ENCODE peak calls at places on chromosome 20, in nine cellular contexts. T, O, A, V, N, R, P, W and Q are unnamed samples.

GRCh38 chr20:17525650-17526049 is 5.5 kb downstream of the BFSP1 start:
- DNase-seq in T (no peak), V (no peak), P (no peak), N (no peak), A (no peak), R (no peak), W (no peak), O (peak; percentile 18), Q (peak; percentile 76)

GRCh38 chr20:3842332-3842930 is 4.2 kb upstream of the MAVS start:
- DNase-seq in T (no peak), A (no peak), W (no peak), V (peak; percentile 13), P (no peak), R (no peak), O (no peak), N (no peak), Q (no peak)

GRCh38 chr20:21265457-21266190 is 37.5 kb upstream of the XRN2 start:
- DNase-seq in V (peak; percentile 67), A (no peak), O (no peak), N (no peak), W (no peak), P (no peak), R (no peak), T (no peak), Q (no peak)

GRCh38 chr20:59320426-59320825 is 20.0 kb downstream of the EDN3 start:
- DNase-seq in P (no peak), A (no peak), V (no peak), T (no peak), N (no peak), R (no peak), W (no peak), O (no peak), Q (no peak)

GRCh38 chr20:723756-724155 is 44.5 kb downstream of the SLC52A3 start:
- DNase-seq in O (no peak), R (no peak), W (no peak), V (no peak), T (no peak), N (no peak), P (peak; percentile 71), A (no peak), Q (no peak)

GRCh38 chr20:42134265-42135098 is 516.3 kb upstream of the CHD6 start:
- DNase-seq in V (no peak), R (no peak), N (no peak), O (no peak), P (peak; percentile 41), A (no peak), W (no peak), T (no peak), Q (no peak)

GRCh38 chr20:46206025-46206424 is 87.9 kb downstream of the CD40 start:
- DNase-seq in R (peak; percentile 46), P (peak; percentile 90), W (no peak), N (no peak), A (peak; percentile 73), O (peak; percentile 67), T (peak; percentile 98), V (peak; percentile 97), Q (peak; percentile 42)

GRCh38 chr20:38888059-38888831 is 38.0 kb upstream of the FAM83D start:
- DNase-seq in W (no peak), N (no peak), R (no peak), O (no peak), V (no peak), T (no peak), A (no peak), P (no peak), Q (no peak)

GRCh38 chr20:19304389-19304788 is 91.9 kb downstream of the SLC24A3 start:
- DNase-seq in A (no peak), N (no peak), T (no peak), R (no peak), P (no peak), V (no peak), O (no peak), W (no peak), Q (no peak)

GRCh38 chr20:47544852-47545251 is 43.2 kb downstream of the NCOA3 start:
- DNase-seq in O (no peak), A (no peak), R (no peak), V (peak; percentile 68), N (no peak), T (no peak), W (no peak), P (no peak), Q (no peak)

GRCh38 chr20:57080796-57081195 is 185.6 kb downstream of the BMP7 start:
- DNase-seq in N (no peak), T (no peak), W (no peak), P (no peak), O (peak; percentile 34), A (no peak), V (no peak), R (no peak), Q (peak; percentile 74)

GRCh38 chr20:46959081-46959692 is 64.5 kb downstream of the EYA2 start:
- DNase-seq in A (no peak), P (no peak), W (peak; percentile 86), N (no peak), T (peak; percentile 36), R (no peak), O (peak; percentile 89), V (peak; percentile 94), Q (no peak)

GRCh38 chr20:7137395-7138151 is 370.1 kb downstream of the BMP2 start:
- DNase-seq in P (no peak), N (no peak), O (no peak), W (no peak), A (no peak), R (no peak), V (no peak), T (no peak), Q (no peak)

GRCh38 chr20:15862178-15862577 is 711.1 kb downstream of the KIF16B start:
- DNase-seq in O (no peak), A (no peak), W (no peak), T (no peak), N (no peak), R (no peak), P (no peak), V (no peak), Q (no peak)

GRCh38 chr20:1119128-1119505 is 715 bp downstream of the PSMF1 start:
- DNase-seq in O (no peak), P (no peak), A (no peak), W (no peak), V (no peak), T (no peak), N (no peak), R (no peak), Q (no peak)

GRCh38 chr20:58028123-58028522 is 200.3 kb downstream of the ANKRD60 start:
- DNase-seq in W (no peak), T (no peak), N (no peak), R (no peak), A (no peak), O (no peak), V (no peak), P (no peak), Q (peak; percentile 36)

GRCh38 chr20:48825551-48825885 is 2.3 kb downstream of the PREX1 start:
- DNase-seq in O (no peak), A (no peak), N (no peak), R (no peak), V (no peak), P (no peak), T (no peak), W (no peak), Q (no peak)

GRCh38 chr20:18165553-18165952 is 27.9 kb downstream of the KAT14 start:
- DNase-seq in A (no peak), T (no peak), O (peak; percentile 25), R (no peak), V (no peak), N (no peak), P (no peak), W (no peak), Q (no peak)

GRCh38 chr20:36085686-36086267 is 68.8 kb upstream of the EPB41L1 start:
- DNase-seq in P (no peak), R (no peak), W (no peak), T (no peak), N (no peak), V (peak; percentile 89), O (peak; percentile 81), A (no peak), Q (peak; percentile 58)

GRCh38 chr20:33992145-33992922 is 1.4 kb upstream of the RALY start:
- DNase-seq in W (no peak), T (no peak), R (no peak), P (no peak), O (no peak), A (no peak), V (peak; percentile 83), N (no peak), Q (no peak)

GRCh38 chr20:31606928-31607639 is 2.0 kb downstream of the ID1 start:
- DNase-seq in W (no peak), A (no peak), R (no peak), N (no peak), O (peak; percentile 88), V (peak; percentile 94), P (no peak), T (peak; percentile 60), Q (no peak)

GRCh38 chr20:64116541-64117423 is 9.4 kb upstream of the NPBWR2 start:
- DNase-seq in O (no peak), R (no peak), A (no peak), N (no peak), P (peak; percentile 67), T (no peak), W (no peak), V (peak; percentile 79), Q (no peak)

GRCh38 chr20:415820-416322 is 7.8 kb downstream of the RBCK1 start:
- DNase-seq in A (no peak), R (no peak), P (no peak), W (no peak), O (no peak), T (no peak), V (no peak), N (no peak), Q (no peak)

GRCh38 chr20:4795394-4795793 is 73.7 kb downstream of the PRND start:
- DNase-seq in V (peak; percentile 96), N (no peak), O (peak; percentile 74), A (peak; percentile 66), R (no peak), W (peak; percentile 47), P (no peak), T (peak; percentile 53), Q (no peak)

GRCh38 chr20:6157345-6157744 is 34.5 kb upstream of the FERMT1 start:
- DNase-seq in O (peak; percentile 11), R (no peak), W (no peak), T (no peak), P (no peak), N (no peak), V (no peak), A (no peak), Q (peak; percentile 33)

GRCh38 chr20:51189814-51190782 is 167.2 kb upstream of the KCNG1 start:
- DNase-seq in R (no peak), T (no peak), N (no peak), O (no peak), V (no peak), A (no peak), P (no peak), W (no peak), Q (no peak)